ENCODE peak calls at places on chromosomes 7 and 10, in six cellular contexts. One of them, this sample, is unnamed.

GRCh38 chr10:36886303-36886891 is 239.0 kb upstream of the ANKRD30A start:
- DNase-seq in stimulated activated CD8-positive, alpha-beta memory T cell treated with anti-CD3 and anti-CD28 coated beads, Interleukin-12 subunit alpha, Interleukin-12 subunit beta, amount 100 ng/mL, for 1 hour: no peak
- DNase-seq in left ventricle myocardium superior: no peak
- DNase-seq in hypothalamus: no peak
- DNase-seq in T-helper 9 cell: no peak
- DNase-seq in naive thymus-derived CD4-positive, alpha-beta T cell: no peak
- DNase-seq in this sample: no peak

GRCh38 chr7:23396222-23396621 is 74.1 kb downstream of the IGF2BP3 start:
- DNase-seq in stimulated activated CD8-positive, alpha-beta memory T cell treated with anti-CD3 and anti-CD28 coated beads, Interleukin-12 subunit alpha, Interleukin-12 subunit beta, amount 100 ng/mL, for 1 hour: no peak
- DNase-seq in left ventricle myocardium superior: no peak
- DNase-seq in hypothalamus: no peak
- DNase-seq in T-helper 9 cell: no peak
- DNase-seq in naive thymus-derived CD4-positive, alpha-beta T cell: no peak
- DNase-seq in this sample: no peak

GRCh38 chr7:73879977-73880681 is 19.2 kb downstream of the TMEM270 start:
- DNase-seq in stimulated activated CD8-positive, alpha-beta memory T cell treated with anti-CD3 and anti-CD28 coated beads, Interleukin-12 subunit alpha, Interleukin-12 subunit beta, amount 100 ng/mL, for 1 hour: no peak
- DNase-seq in left ventricle myocardium superior: peak
- DNase-seq in hypothalamus: no peak
- DNase-seq in T-helper 9 cell: no peak
- DNase-seq in naive thymus-derived CD4-positive, alpha-beta T cell: no peak
- DNase-seq in this sample: no peak

GRCh38 chr10:92693534-92693893 is 3.8 kb downstream of the HHEX start:
- DNase-seq in stimulated activated CD8-positive, alpha-beta memory T cell treated with anti-CD3 and anti-CD28 coated beads, Interleukin-12 subunit alpha, Interleukin-12 subunit beta, amount 100 ng/mL, for 1 hour: no peak
- DNase-seq in left ventricle myocardium superior: no peak
- DNase-seq in hypothalamus: no peak
- DNase-seq in T-helper 9 cell: no peak
- DNase-seq in naive thymus-derived CD4-positive, alpha-beta T cell: no peak
- DNase-seq in this sample: no peak

GRCh38 chr10:126384269-126384873 is 3.9 kb downstream of the ADAM12 start:
- DNase-seq in stimulated activated CD8-positive, alpha-beta memory T cell treated with anti-CD3 and anti-CD28 coated beads, Interleukin-12 subunit alpha, Interleukin-12 subunit beta, amount 100 ng/mL, for 1 hour: no peak
- DNase-seq in left ventricle myocardium superior: no peak
- DNase-seq in hypothalamus: no peak
- DNase-seq in T-helper 9 cell: no peak
- DNase-seq in naive thymus-derived CD4-positive, alpha-beta T cell: no peak
- DNase-seq in this sample: no peak

GRCh38 chr7:85021090-85021704 is 165.7 kb downstream of the SEMA3D start:
- DNase-seq in stimulated activated CD8-positive, alpha-beta memory T cell treated with anti-CD3 and anti-CD28 coated beads, Interleukin-12 subunit alpha, Interleukin-12 subunit beta, amount 100 ng/mL, for 1 hour: no peak
- DNase-seq in left ventricle myocardium superior: no peak
- DNase-seq in hypothalamus: no peak
- DNase-seq in T-helper 9 cell: no peak
- DNase-seq in naive thymus-derived CD4-positive, alpha-beta T cell: no peak
- DNase-seq in this sample: no peak

GRCh38 chr10:14671383-14671782 is 103.3 kb downstream of the FAM107B start:
- DNase-seq in stimulated activated CD8-positive, alpha-beta memory T cell treated with anti-CD3 and anti-CD28 coated beads, Interleukin-12 subunit alpha, Interleukin-12 subunit beta, amount 100 ng/mL, for 1 hour: no peak
- DNase-seq in left ventricle myocardium superior: no peak
- DNase-seq in hypothalamus: no peak
- DNase-seq in T-helper 9 cell: no peak
- DNase-seq in naive thymus-derived CD4-positive, alpha-beta T cell: no peak
- DNase-seq in this sample: no peak

GRCh38 chr7:128215739-128216138 is 25.3 kb upstream of the LEP start:
- DNase-seq in stimulated activated CD8-positive, alpha-beta memory T cell treated with anti-CD3 and anti-CD28 coated beads, Interleukin-12 subunit alpha, Interleukin-12 subunit beta, amount 100 ng/mL, for 1 hour: no peak
- DNase-seq in left ventricle myocardium superior: no peak
- DNase-seq in hypothalamus: no peak
- DNase-seq in T-helper 9 cell: no peak
- DNase-seq in naive thymus-derived CD4-positive, alpha-beta T cell: no peak
- DNase-seq in this sample: no peak

GRCh38 chr10:98248018-98248417 is 20.0 kb downstream of the LOXL4 start:
- DNase-seq in stimulated activated CD8-positive, alpha-beta memory T cell treated with anti-CD3 and anti-CD28 coated beads, Interleukin-12 subunit alpha, Interleukin-12 subunit beta, amount 100 ng/mL, for 1 hour: no peak
- DNase-seq in left ventricle myocardium superior: no peak
- DNase-seq in hypothalamus: no peak
- DNase-seq in T-helper 9 cell: no peak
- DNase-seq in naive thymus-derived CD4-positive, alpha-beta T cell: no peak
- DNase-seq in this sample: no peak

GRCh38 chr10:130455791-130456190 is 319.6 kb downstream of the GLRX3 start:
- DNase-seq in stimulated activated CD8-positive, alpha-beta memory T cell treated with anti-CD3 and anti-CD28 coated beads, Interleukin-12 subunit alpha, Interleukin-12 subunit beta, amount 100 ng/mL, for 1 hour: no peak
- DNase-seq in left ventricle myocardium superior: no peak
- DNase-seq in hypothalamus: no peak
- DNase-seq in T-helper 9 cell: no peak
- DNase-seq in naive thymus-derived CD4-positive, alpha-beta T cell: no peak
- DNase-seq in this sample: no peak

GRCh38 chr7:17646181-17646956 is 293.9 kb downstream of the SNX13 start:
- DNase-seq in stimulated activated CD8-positive, alpha-beta memory T cell treated with anti-CD3 and anti-CD28 coated beads, Interleukin-12 subunit alpha, Interleukin-12 subunit beta, amount 100 ng/mL, for 1 hour: no peak
- DNase-seq in left ventricle myocardium superior: no peak
- DNase-seq in hypothalamus: no peak
- DNase-seq in T-helper 9 cell: no peak
- DNase-seq in naive thymus-derived CD4-positive, alpha-beta T cell: no peak
- DNase-seq in this sample: peak

GRCh38 chr7:7438851-7439250 is 96.8 kb downstream of the COL28A1 start:
- DNase-seq in stimulated activated CD8-positive, alpha-beta memory T cell treated with anti-CD3 and anti-CD28 coated beads, Interleukin-12 subunit alpha, Interleukin-12 subunit beta, amount 100 ng/mL, for 1 hour: no peak
- DNase-seq in left ventricle myocardium superior: no peak
- DNase-seq in hypothalamus: no peak
- DNase-seq in T-helper 9 cell: no peak
- DNase-seq in naive thymus-derived CD4-positive, alpha-beta T cell: no peak
- DNase-seq in this sample: peak

GRCh38 chr7:93238748-93239147 is 6.6 kb downstream of the VPS50 start:
- DNase-seq in stimulated activated CD8-positive, alpha-beta memory T cell treated with anti-CD3 and anti-CD28 coated beads, Interleukin-12 subunit alpha, Interleukin-12 subunit beta, amount 100 ng/mL, for 1 hour: no peak
- DNase-seq in left ventricle myocardium superior: no peak
- DNase-seq in hypothalamus: no peak
- DNase-seq in T-helper 9 cell: no peak
- DNase-seq in naive thymus-derived CD4-positive, alpha-beta T cell: no peak
- DNase-seq in this sample: no peak

GRCh38 chr10:6430581-6430980 is 149.5 kb downstream of the PRKCQ start:
- DNase-seq in stimulated activated CD8-positive, alpha-beta memory T cell treated with anti-CD3 and anti-CD28 coated beads, Interleukin-12 subunit alpha, Interleukin-12 subunit beta, amount 100 ng/mL, for 1 hour: no peak
- DNase-seq in left ventricle myocardium superior: no peak
- DNase-seq in hypothalamus: no peak
- DNase-seq in T-helper 9 cell: no peak
- DNase-seq in naive thymus-derived CD4-positive, alpha-beta T cell: no peak
- DNase-seq in this sample: no peak

GRCh38 chr10:27285093-27285492 is 44.5 kb upstream of the ACBD5 start:
- DNase-seq in stimulated activated CD8-positive, alpha-beta memory T cell treated with anti-CD3 and anti-CD28 coated beads, Interleukin-12 subunit alpha, Interleukin-12 subunit beta, amount 100 ng/mL, for 1 hour: no peak
- DNase-seq in left ventricle myocardium superior: no peak
- DNase-seq in hypothalamus: no peak
- DNase-seq in T-helper 9 cell: peak
- DNase-seq in naive thymus-derived CD4-positive, alpha-beta T cell: no peak
- DNase-seq in this sample: no peak

GRCh38 chr10:127952575-127952869 is 45.6 kb downstream of the PTPRE start:
- DNase-seq in stimulated activated CD8-positive, alpha-beta memory T cell treated with anti-CD3 and anti-CD28 coated beads, Interleukin-12 subunit alpha, Interleukin-12 subunit beta, amount 100 ng/mL, for 1 hour: no peak
- DNase-seq in left ventricle myocardium superior: no peak
- DNase-seq in hypothalamus: no peak
- DNase-seq in T-helper 9 cell: no peak
- DNase-seq in naive thymus-derived CD4-positive, alpha-beta T cell: no peak
- DNase-seq in this sample: no peak

GRCh38 chr7:105487559-105488218 is 34.4 kb downstream of the PUS7 start:
- DNase-seq in stimulated activated CD8-positive, alpha-beta memory T cell treated with anti-CD3 and anti-CD28 coated beads, Interleukin-12 subunit alpha, Interleukin-12 subunit beta, amount 100 ng/mL, for 1 hour: no peak
- DNase-seq in left ventricle myocardium superior: no peak
- DNase-seq in hypothalamus: no peak
- DNase-seq in T-helper 9 cell: no peak
- DNase-seq in naive thymus-derived CD4-positive, alpha-beta T cell: no peak
- DNase-seq in this sample: peak

GRCh38 chr10:17233534-17233933 is 5.5 kb downstream of the VIM start:
- DNase-seq in stimulated activated CD8-positive, alpha-beta memory T cell treated with anti-CD3 and anti-CD28 coated beads, Interleukin-12 subunit alpha, Interleukin-12 subunit beta, amount 100 ng/mL, for 1 hour: no peak
- DNase-seq in left ventricle myocardium superior: peak
- DNase-seq in hypothalamus: no peak
- DNase-seq in T-helper 9 cell: no peak
- DNase-seq in naive thymus-derived CD4-positive, alpha-beta T cell: no peak
- DNase-seq in this sample: no peak

GRCh38 chr10:102596506-102596971 is 47.7 kb upstream of the TRIM8 start:
- DNase-seq in stimulated activated CD8-positive, alpha-beta memory T cell treated with anti-CD3 and anti-CD28 coated beads, Interleukin-12 subunit alpha, Interleukin-12 subunit beta, amount 100 ng/mL, for 1 hour: no peak
- DNase-seq in left ventricle myocardium superior: peak
- DNase-seq in hypothalamus: peak
- DNase-seq in T-helper 9 cell: no peak
- DNase-seq in naive thymus-derived CD4-positive, alpha-beta T cell: no peak
- DNase-seq in this sample: peak

GRCh38 chr10:27158421-27158820 is 3.3 kb downstream of the MASTL start:
- DNase-seq in stimulated activated CD8-positive, alpha-beta memory T cell treated with anti-CD3 and anti-CD28 coated beads, Interleukin-12 subunit alpha, Interleukin-12 subunit beta, amount 100 ng/mL, for 1 hour: no peak
- DNase-seq in left ventricle myocardium superior: no peak
- DNase-seq in hypothalamus: no peak
- DNase-seq in T-helper 9 cell: no peak
- DNase-seq in naive thymus-derived CD4-positive, alpha-beta T cell: no peak
- DNase-seq in this sample: no peak

GRCh38 chr7:29749701-29750321 is 56.5 kb upstream of the WIPF3 start:
- DNase-seq in stimulated activated CD8-positive, alpha-beta memory T cell treated with anti-CD3 and anti-CD28 coated beads, Interleukin-12 subunit alpha, Interleukin-12 subunit beta, amount 100 ng/mL, for 1 hour: no peak
- DNase-seq in left ventricle myocardium superior: no peak
- DNase-seq in hypothalamus: no peak
- DNase-seq in T-helper 9 cell: no peak
- DNase-seq in naive thymus-derived CD4-positive, alpha-beta T cell: no peak
- DNase-seq in this sample: no peak

GRCh38 chr7:15755061-15755460 is 68.6 kb upstream of the MEOX2 start:
- DNase-seq in stimulated activated CD8-positive, alpha-beta memory T cell treated with anti-CD3 and anti-CD28 coated beads, Interleukin-12 subunit alpha, Interleukin-12 subunit beta, amount 100 ng/mL, for 1 hour: no peak
- DNase-seq in left ventricle myocardium superior: no peak
- DNase-seq in hypothalamus: no peak
- DNase-seq in T-helper 9 cell: no peak
- DNase-seq in naive thymus-derived CD4-positive, alpha-beta T cell: no peak
- DNase-seq in this sample: no peak

GRCh38 chr7:42138691-42139090 is 98.3 kb downstream of the GLI3 start:
- DNase-seq in stimulated activated CD8-positive, alpha-beta memory T cell treated with anti-CD3 and anti-CD28 coated beads, Interleukin-12 subunit alpha, Interleukin-12 subunit beta, amount 100 ng/mL, for 1 hour: no peak
- DNase-seq in left ventricle myocardium superior: no peak
- DNase-seq in hypothalamus: no peak
- DNase-seq in T-helper 9 cell: no peak
- DNase-seq in naive thymus-derived CD4-positive, alpha-beta T cell: no peak
- DNase-seq in this sample: no peak

GRCh38 chr7:117062300-117062699 is 109.0 kb downstream of the ST7 start:
- DNase-seq in stimulated activated CD8-positive, alpha-beta memory T cell treated with anti-CD3 and anti-CD28 coated beads, Interleukin-12 subunit alpha, Interleukin-12 subunit beta, amount 100 ng/mL, for 1 hour: no peak
- DNase-seq in left ventricle myocardium superior: no peak
- DNase-seq in hypothalamus: no peak
- DNase-seq in T-helper 9 cell: no peak
- DNase-seq in naive thymus-derived CD4-positive, alpha-beta T cell: no peak
- DNase-seq in this sample: no peak

GRCh38 chr7:131538791-131539179 is 17.6 kb downstream of the PODXL start:
- DNase-seq in stimulated activated CD8-positive, alpha-beta memory T cell treated with anti-CD3 and anti-CD28 coated beads, Interleukin-12 subunit alpha, Interleukin-12 subunit beta, amount 100 ng/mL, for 1 hour: no peak
- DNase-seq in left ventricle myocardium superior: peak
- DNase-seq in hypothalamus: peak
- DNase-seq in T-helper 9 cell: no peak
- DNase-seq in naive thymus-derived CD4-positive, alpha-beta T cell: no peak
- DNase-seq in this sample: no peak

GRCh38 chr10:102812213-102812876 is 24.9 kb downstream of the CYP17A1 start:
- DNase-seq in stimulated activated CD8-positive, alpha-beta memory T cell treated with anti-CD3 and anti-CD28 coated beads, Interleukin-12 subunit alpha, Interleukin-12 subunit beta, amount 100 ng/mL, for 1 hour: no peak
- DNase-seq in left ventricle myocardium superior: no peak
- DNase-seq in hypothalamus: no peak
- DNase-seq in T-helper 9 cell: no peak
- DNase-seq in naive thymus-derived CD4-positive, alpha-beta T cell: no peak
- DNase-seq in this sample: no peak

GRCh38 chr7:128783143-128783799 is 7.7 kb upstream of the OPN1SW start:
- DNase-seq in stimulated activated CD8-positive, alpha-beta memory T cell treated with anti-CD3 and anti-CD28 coated beads, Interleukin-12 subunit alpha, Interleukin-12 subunit beta, amount 100 ng/mL, for 1 hour: no peak
- DNase-seq in left ventricle myocardium superior: peak
- DNase-seq in hypothalamus: peak
- DNase-seq in T-helper 9 cell: no peak
- DNase-seq in naive thymus-derived CD4-positive, alpha-beta T cell: no peak
- DNase-seq in this sample: no peak

GRCh38 chr10:116687633-116688032 is 54.7 kb downstream of the HSPA12A start:
- DNase-seq in stimulated activated CD8-positive, alpha-beta memory T cell treated with anti-CD3 and anti-CD28 coated beads, Interleukin-12 subunit alpha, Interleukin-12 subunit beta, amount 100 ng/mL, for 1 hour: no peak
- DNase-seq in left ventricle myocardium superior: peak
- DNase-seq in hypothalamus: no peak
- DNase-seq in T-helper 9 cell: no peak
- DNase-seq in naive thymus-derived CD4-positive, alpha-beta T cell: no peak
- DNase-seq in this sample: no peak

GRCh38 chr7:86558680-86559079 is 85.0 kb upstream of the GRM3 start:
- DNase-seq in stimulated activated CD8-positive, alpha-beta memory T cell treated with anti-CD3 and anti-CD28 coated beads, Interleukin-12 subunit alpha, Interleukin-12 subunit beta, amount 100 ng/mL, for 1 hour: no peak
- DNase-seq in left ventricle myocardium superior: no peak
- DNase-seq in hypothalamus: no peak
- DNase-seq in T-helper 9 cell: no peak
- DNase-seq in naive thymus-derived CD4-positive, alpha-beta T cell: no peak
- DNase-seq in this sample: peak

GRCh38 chr7:29884399-29885272 is 78.3 kb downstream of the WIPF3 start:
- DNase-seq in stimulated activated CD8-positive, alpha-beta memory T cell treated with anti-CD3 and anti-CD28 coated beads, Interleukin-12 subunit alpha, Interleukin-12 subunit beta, amount 100 ng/mL, for 1 hour: no peak
- DNase-seq in left ventricle myocardium superior: no peak
- DNase-seq in hypothalamus: no peak
- DNase-seq in T-helper 9 cell: no peak
- DNase-seq in naive thymus-derived CD4-positive, alpha-beta T cell: no peak
- DNase-seq in this sample: peak

GRCh38 chr10:52491246-52492000 is 177.3 kb downstream of the DKK1 start:
- DNase-seq in stimulated activated CD8-positive, alpha-beta memory T cell treated with anti-CD3 and anti-CD28 coated beads, Interleukin-12 subunit alpha, Interleukin-12 subunit beta, amount 100 ng/mL, for 1 hour: no peak
- DNase-seq in left ventricle myocardium superior: no peak
- DNase-seq in hypothalamus: no peak
- DNase-seq in T-helper 9 cell: no peak
- DNase-seq in naive thymus-derived CD4-positive, alpha-beta T cell: no peak
- DNase-seq in this sample: no peak

GRCh38 chr7:159070422-159071148 is 74.1 kb downstream of the VIPR2 start:
- DNase-seq in stimulated activated CD8-positive, alpha-beta memory T cell treated with anti-CD3 and anti-CD28 coated beads, Interleukin-12 subunit alpha, Interleukin-12 subunit beta, amount 100 ng/mL, for 1 hour: no peak
- DNase-seq in left ventricle myocardium superior: peak
- DNase-seq in hypothalamus: no peak
- DNase-seq in T-helper 9 cell: no peak
- DNase-seq in naive thymus-derived CD4-positive, alpha-beta T cell: no peak
- DNase-seq in this sample: no peak

GRCh38 chr10:46530249-46531186 is 25.9 kb downstream of the GPRIN2 start:
- DNase-seq in stimulated activated CD8-positive, alpha-beta memory T cell treated with anti-CD3 and anti-CD28 coated beads, Interleukin-12 subunit alpha, Interleukin-12 subunit beta, amount 100 ng/mL, for 1 hour: no peak
- DNase-seq in left ventricle myocardium superior: peak
- DNase-seq in hypothalamus: no peak
- DNase-seq in T-helper 9 cell: no peak
- DNase-seq in naive thymus-derived CD4-positive, alpha-beta T cell: no peak
- DNase-seq in this sample: no peak

GRCh38 chr10:124225468-124226270 is 132.3 kb upstream of the CHST15 start:
- DNase-seq in stimulated activated CD8-positive, alpha-beta memory T cell treated with anti-CD3 and anti-CD28 coated beads, Interleukin-12 subunit alpha, Interleukin-12 subunit beta, amount 100 ng/mL, for 1 hour: no peak
- DNase-seq in left ventricle myocardium superior: no peak
- DNase-seq in hypothalamus: no peak
- DNase-seq in T-helper 9 cell: peak
- DNase-seq in naive thymus-derived CD4-positive, alpha-beta T cell: peak
- DNase-seq in this sample: no peak

GRCh38 chr7:343227-343822 is 53.4 kb downstream of the FOXL3 start:
- DNase-seq in stimulated activated CD8-positive, alpha-beta memory T cell treated with anti-CD3 and anti-CD28 coated beads, Interleukin-12 subunit alpha, Interleukin-12 subunit beta, amount 100 ng/mL, for 1 hour: no peak
- DNase-seq in left ventricle myocardium superior: no peak
- DNase-seq in hypothalamus: no peak
- DNase-seq in T-helper 9 cell: no peak
- DNase-seq in naive thymus-derived CD4-positive, alpha-beta T cell: no peak
- DNase-seq in this sample: no peak

GRCh38 chr7:66265566-66265965 is 60.4 kb downstream of the TPST1 start:
- DNase-seq in stimulated activated CD8-positive, alpha-beta memory T cell treated with anti-CD3 and anti-CD28 coated beads, Interleukin-12 subunit alpha, Interleukin-12 subunit beta, amount 100 ng/mL, for 1 hour: no peak
- DNase-seq in left ventricle myocardium superior: no peak
- DNase-seq in hypothalamus: no peak
- DNase-seq in T-helper 9 cell: no peak
- DNase-seq in naive thymus-derived CD4-positive, alpha-beta T cell: no peak
- DNase-seq in this sample: peak